ENCODE peak calls at places on chromosome 2, in four cellular contexts. P is fibroblast of lung, X is brain microvascular endothelial cell, W is GM23248. I is an unnamed sample.

GRCh38 chr2:134718095-134718955 is 475 bp downstream of the TMEM163 start:
- DNase-seq in P (no peak), W (peak; percentile 10), X (no peak), I (peak; percentile 45)

GRCh38 chr2:79619442-79619841 is 106.6 kb downstream of the CTNNA2 start:
- DNase-seq in X (no peak), W (no peak), P (no peak), I (no peak)

GRCh38 chr2:42925742-42926437 is 133.5 kb upstream of the HAAO start:
- DNase-seq in X (no peak), P (no peak), W (peak; percentile 65), I (peak; percentile 85)

GRCh38 chr2:197205590-197206215 is 104.9 kb downstream of the ANKRD44 start:
- DNase-seq in X (no peak), P (no peak), W (no peak), I (peak; percentile 27)

GRCh38 chr2:220682616-220683015 is 889.5 kb downstream of the EPHA4 start:
- DNase-seq in P (no peak), X (no peak), W (peak; percentile 50), I (no peak)

GRCh38 chr2:181153886-181154285 is 173.5 kb downstream of the UBE2E3 start:
- DNase-seq in P (peak; percentile 21), W (no peak), X (no peak), I (no peak)

GRCh38 chr2:161952722-161953322 is 121.2 kb downstream of the DPP4 start:
- DNase-seq in X (no peak), W (no peak), P (no peak), I (no peak)

GRCh38 chr2:63078852-63079606 is 28.4 kb downstream of the OTX1 start:
- DNase-seq in P (no peak), X (no peak), W (peak; percentile 10), I (no peak)

GRCh38 chr2:233062447-233062842 is 2.3 kb downstream of the INPP5D start:
- DNase-seq in W (no peak), P (no peak), X (no peak), I (peak; percentile 23)

GRCh38 chr2:20465716-20466391 is 19.0 kb downstream of the RHOB start:
- DNase-seq in X (no peak), W (no peak), P (no peak), I (peak; percentile 76)

GRCh38 chr2:120392923-120393322 is 47.0 kb downstream of the INHBB start:
- DNase-seq in X (no peak), P (no peak), W (no peak), I (no peak)
- H3K27me3 ChIP-seq in X (peaks cover 6% of the 10 kb centered on the region), P (peaks cover 2% of the 10 kb centered on the region), W (peaks cover 19% of the 10 kb centered on the region), I (peaks cover 59% of the 10 kb centered on the region)

GRCh38 chr2:1480671-1481076 is 67.4 kb downstream of the TPO start:
- DNase-seq in W (no peak), P (no peak), X (no peak), I (no peak)
- H3K27me3 ChIP-seq in W (no peaks in the 10 kb centered on the region), P (no peaks in the 10 kb centered on the region), X (no peaks in the 10 kb centered on the region), I (no peaks in the 10 kb centered on the region)

GRCh38 chr2:110994250-110994961 is 126.3 kb upstream of the BCL2L11 start:
- DNase-seq in W (peak; percentile 3), X (no peak), P (peak; percentile 17), I (no peak)
- H3K27me3 ChIP-seq in W (peaks cover 28% of the 10 kb centered on the region), X (peaks cover 23% of the 10 kb centered on the region), P (peaks cover 16% of the 10 kb centered on the region), I (no peaks in the 10 kb centered on the region)

DNA sequence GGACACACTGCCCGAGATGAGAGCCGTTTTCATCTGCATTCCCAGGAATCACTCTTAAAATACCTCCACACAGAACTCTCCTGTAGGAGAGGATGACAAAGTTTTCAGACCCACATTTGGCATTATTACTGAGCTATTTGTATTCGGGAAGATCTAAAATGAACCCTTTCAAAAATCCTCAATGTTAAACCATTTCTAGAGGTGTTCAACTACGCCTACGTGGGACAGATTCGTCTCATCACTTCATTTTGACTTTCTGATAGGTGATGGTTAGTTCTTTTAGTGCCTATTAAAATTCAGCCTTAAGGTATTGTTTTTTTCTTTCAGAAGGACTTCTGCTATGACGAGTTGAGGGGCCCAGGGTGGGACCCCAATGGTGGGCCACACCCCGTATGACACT is 71.4 kb upstream of the MGAT4A start:
- DNase-seq in W (no peak), P (no peak), X (no peak), I (no peak)
- H3K27me3 ChIP-seq in W (no peaks in the 10 kb centered on the region), P (no peaks in the 10 kb centered on the region), X (no peaks in the 10 kb centered on the region), I (no peaks in the 10 kb centered on the region)

I was measured in stomach.